ENCODE peak calls at places on chromosomes 5 and 9, in nine cellular contexts. One of them, this sample, is unnamed.

GRCh38 chr5:168364738-168365550 is 73.5 kb downstream of the WWC1 start:
- DNase-seq in ovary: no peak
- DNase-seq in adrenal gland: no peak
- DNase-seq in heart left ventricle: no peak
- DNase-seq in body of pancreas: no peak
- DNase-seq in gastrocnemius medialis: no peak
- DNase-seq in uterus: no peak
- DNase-seq in right lobe of liver: no peak
- DNase-seq in stomach: peak; percentile 56
- DNase-seq in this sample: no peak

GRCh38 chr9:89929721-89930480 is 325.1 kb downstream of the GADD45G start:
- DNase-seq in ovary: no peak
- DNase-seq in adrenal gland: peak; percentile 33
- DNase-seq in heart left ventricle: peak; percentile 55
- DNase-seq in body of pancreas: no peak
- DNase-seq in gastrocnemius medialis: no peak
- DNase-seq in uterus: peak; percentile 33
- DNase-seq in right lobe of liver: no peak
- DNase-seq in stomach: no peak
- DNase-seq in this sample: no peak

GRCh38 chr9:120441446-120442279 is 138.3 kb downstream of the CDK5RAP2 start:
- DNase-seq in ovary: no peak
- DNase-seq in adrenal gland: peak; percentile 34
- DNase-seq in heart left ventricle: no peak
- DNase-seq in body of pancreas: no peak
- DNase-seq in gastrocnemius medialis: no peak
- DNase-seq in uterus: no peak
- DNase-seq in right lobe of liver: no peak
- DNase-seq in stomach: no peak
- DNase-seq in this sample: no peak

GRCh38 chr5:149611327-149611726 is 30.0 kb downstream of the ARHGEF37 start:
- DNase-seq in ovary: peak; percentile 50
- DNase-seq in adrenal gland: no peak
- DNase-seq in heart left ventricle: peak; percentile 59
- DNase-seq in body of pancreas: no peak
- DNase-seq in gastrocnemius medialis: no peak
- DNase-seq in uterus: peak; percentile 49
- DNase-seq in right lobe of liver: no peak
- DNase-seq in stomach: no peak
- DNase-seq in this sample: no peak

GRCh38 chr5:77679791-77680190 is 41.3 kb upstream of the OTP start:
- DNase-seq in ovary: no peak
- DNase-seq in adrenal gland: no peak
- DNase-seq in heart left ventricle: no peak
- DNase-seq in body of pancreas: no peak
- DNase-seq in gastrocnemius medialis: no peak
- DNase-seq in uterus: no peak
- DNase-seq in right lobe of liver: no peak
- DNase-seq in stomach: no peak
- DNase-seq in this sample: no peak

GRCh38 chr5:168570490-168571328 is 8.5 kb downstream of the PANK3 start:
- DNase-seq in ovary: no peak
- DNase-seq in adrenal gland: no peak
- DNase-seq in heart left ventricle: no peak
- DNase-seq in body of pancreas: no peak
- DNase-seq in gastrocnemius medialis: no peak
- DNase-seq in uterus: no peak
- DNase-seq in right lobe of liver: no peak
- DNase-seq in stomach: no peak
- DNase-seq in this sample: no peak

GRCh38 chr9:38309324-38310195 is 82.9 kb upstream of the ALDH1B1 start:
- DNase-seq in ovary: no peak
- DNase-seq in adrenal gland: no peak
- DNase-seq in heart left ventricle: no peak
- DNase-seq in body of pancreas: no peak
- DNase-seq in gastrocnemius medialis: no peak
- DNase-seq in uterus: no peak
- DNase-seq in right lobe of liver: no peak
- DNase-seq in stomach: no peak
- DNase-seq in this sample: no peak

GRCh38 chr9:84500218-84500617 is 159.7 kb upstream of the SLC28A3 start:
- DNase-seq in ovary: no peak
- DNase-seq in adrenal gland: no peak
- DNase-seq in heart left ventricle: no peak
- DNase-seq in body of pancreas: no peak
- DNase-seq in gastrocnemius medialis: no peak
- DNase-seq in uterus: no peak
- DNase-seq in right lobe of liver: no peak
- DNase-seq in stomach: no peak
- DNase-seq in this sample: no peak

DNA sequence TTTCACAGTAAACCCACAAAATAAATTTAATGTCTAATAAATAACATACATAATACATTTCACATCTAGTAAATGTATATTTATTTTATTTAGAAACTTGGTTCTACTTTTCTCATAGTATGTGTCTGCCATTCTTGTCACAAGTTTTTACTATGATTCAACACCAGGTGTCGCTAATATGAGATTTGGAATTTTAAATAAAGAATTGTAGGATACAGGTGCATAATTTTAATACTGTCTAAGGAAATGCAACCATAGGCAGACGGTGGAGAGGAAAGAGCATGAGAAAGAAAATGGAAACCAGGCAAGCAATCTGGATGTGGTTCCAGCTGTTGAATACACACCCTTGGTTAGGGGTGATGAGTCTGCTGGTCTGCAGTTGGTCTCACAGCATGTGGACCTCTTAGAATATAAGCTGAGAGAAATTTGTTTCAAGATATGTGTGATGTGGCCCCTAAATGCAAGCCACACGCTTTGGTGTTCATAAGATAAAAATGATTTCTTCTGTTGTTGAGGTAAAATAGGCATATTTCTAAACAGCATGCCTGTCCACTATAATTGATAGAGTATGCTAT is 114.7 kb upstream of the TXNDC8 start:
- DNase-seq in ovary: no peak
- DNase-seq in adrenal gland: no peak
- DNase-seq in heart left ventricle: no peak
- DNase-seq in body of pancreas: no peak
- DNase-seq in gastrocnemius medialis: no peak
- DNase-seq in uterus: no peak
- DNase-seq in right lobe of liver: no peak
- DNase-seq in stomach: no peak
- DNase-seq in this sample: no peak
- H3K36me3 ChIP-seq in ovary: no peaks in the 10 kb centered on the region
- H3K36me3 ChIP-seq in adrenal gland: no peaks in the 10 kb centered on the region
- H3K36me3 ChIP-seq in heart left ventricle: no peaks in the 10 kb centered on the region
- H3K36me3 ChIP-seq in body of pancreas: no peaks in the 10 kb centered on the region
- H3K36me3 ChIP-seq in gastrocnemius medialis: no peaks in the 10 kb centered on the region
- H3K36me3 ChIP-seq in uterus: no peaks in the 10 kb centered on the region
- H3K36me3 ChIP-seq in right lobe of liver: no peaks in the 10 kb centered on the region
- H3K36me3 ChIP-seq in stomach: no peaks in the 10 kb centered on the region
- H3K36me3 ChIP-seq in this sample: no peaks in the 10 kb centered on the region

GRCh38 chr9:69089082-69089481 is 53.5 kb downstream of the FXN start:
- DNase-seq in ovary: no peak
- DNase-seq in adrenal gland: no peak
- DNase-seq in heart left ventricle: no peak
- DNase-seq in body of pancreas: no peak
- DNase-seq in gastrocnemius medialis: no peak
- DNase-seq in uterus: no peak
- DNase-seq in right lobe of liver: no peak
- DNase-seq in stomach: no peak
- DNase-seq in this sample: no peak

GRCh38 chr9:69089491-69089890 is 53.9 kb downstream of the FXN start:
- DNase-seq in ovary: no peak
- DNase-seq in adrenal gland: no peak
- DNase-seq in heart left ventricle: no peak
- DNase-seq in body of pancreas: no peak
- DNase-seq in gastrocnemius medialis: no peak
- DNase-seq in uterus: no peak
- DNase-seq in right lobe of liver: no peak
- DNase-seq in stomach: no peak
- DNase-seq in this sample: no peak

GRCh38 chr9:69090943-69091342 is 55.4 kb downstream of the FXN start:
- DNase-seq in ovary: no peak
- DNase-seq in adrenal gland: no peak
- DNase-seq in heart left ventricle: no peak
- DNase-seq in body of pancreas: no peak
- DNase-seq in gastrocnemius medialis: no peak
- DNase-seq in uterus: no peak
- DNase-seq in right lobe of liver: no peak
- DNase-seq in stomach: no peak
- DNase-seq in this sample: no peak

GRCh38 chr9:69093471-69094103 is 58.0 kb downstream of the FXN start:
- DNase-seq in ovary: no peak
- DNase-seq in adrenal gland: no peak
- DNase-seq in heart left ventricle: no peak
- DNase-seq in body of pancreas: peak; percentile 30
- DNase-seq in gastrocnemius medialis: no peak
- DNase-seq in uterus: no peak
- DNase-seq in right lobe of liver: no peak
- DNase-seq in stomach: no peak
- DNase-seq in this sample: no peak

DNA sequence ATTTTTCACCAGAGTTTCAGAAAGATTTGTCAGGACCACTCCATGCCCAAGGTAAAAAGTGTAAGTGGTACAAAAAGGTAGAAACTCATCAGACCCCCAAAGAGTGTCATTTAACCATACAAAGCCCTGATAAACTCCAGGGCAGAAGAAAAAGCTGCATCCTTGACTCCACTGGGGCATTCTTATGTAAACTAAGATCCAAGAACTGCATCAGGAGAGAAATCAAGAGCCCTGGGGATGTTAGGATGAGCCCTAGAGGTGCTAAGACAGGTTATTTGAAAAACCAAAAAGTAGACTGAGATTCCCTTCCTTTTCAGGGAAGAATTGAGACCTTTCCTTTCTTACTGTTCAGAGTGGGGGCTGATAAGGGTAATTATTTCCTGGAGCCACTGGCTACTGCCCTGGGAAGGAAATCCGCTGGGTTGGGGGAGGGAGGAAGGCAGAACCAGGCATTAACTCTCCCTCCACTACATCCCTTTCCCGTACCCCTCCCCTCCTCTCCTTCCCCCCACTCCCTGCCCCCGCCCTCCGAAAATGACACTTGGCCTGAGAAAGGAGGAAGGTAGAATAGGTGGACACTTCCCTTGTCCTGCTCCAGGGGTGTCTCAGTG is 54.7 kb downstream of the FXN start:
- DNase-seq in ovary: no peak
- DNase-seq in adrenal gland: no peak
- DNase-seq in heart left ventricle: no peak
- DNase-seq in body of pancreas: no peak
- DNase-seq in gastrocnemius medialis: no peak
- DNase-seq in uterus: no peak
- DNase-seq in right lobe of liver: no peak
- DNase-seq in stomach: no peak
- DNase-seq in this sample: no peak
- TF ChIP-seq POLR2A in ovary: no peak
- TF ChIP-seq POLR2A in adrenal gland: no peak
- TF ChIP-seq POLR2A in heart left ventricle: no peak
- TF ChIP-seq POLR2A in body of pancreas: no peak
- TF ChIP-seq POLR2A in gastrocnemius medialis: no peak
- TF ChIP-seq POLR2A in uterus: no peak
- TF ChIP-seq POLR2A in right lobe of liver: no peak
- TF ChIP-seq POLR2A in stomach: no peak
- TF ChIP-seq POLR2A in this sample: no peak

DNA sequence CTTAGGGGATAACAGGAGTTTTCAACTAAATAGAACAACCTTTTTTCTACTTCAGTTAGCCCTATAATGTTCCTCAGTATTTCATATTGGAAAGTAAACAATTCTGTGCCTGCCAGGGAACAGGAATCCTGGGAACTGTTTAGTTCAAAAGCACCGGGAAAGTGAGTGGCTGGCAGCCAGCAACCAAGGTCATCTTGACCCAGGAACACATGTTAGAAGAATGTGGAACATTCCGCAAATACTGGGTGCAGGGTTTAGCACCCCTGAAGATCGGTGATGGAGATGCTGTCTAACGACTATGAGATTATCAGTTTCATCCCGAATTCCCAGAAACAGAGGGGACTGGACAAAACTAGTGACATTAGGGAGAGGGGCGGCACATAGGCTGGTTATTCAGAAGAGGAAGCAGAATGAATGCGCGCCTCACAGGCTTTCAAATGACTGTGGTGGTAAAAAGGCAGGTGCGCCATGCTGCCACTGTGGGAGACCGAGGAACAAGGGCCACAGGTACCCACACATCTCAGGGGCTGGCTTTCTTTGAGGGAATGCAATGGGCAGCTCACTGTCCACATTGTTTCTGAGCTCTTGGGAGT is 51.2 kb downstream of the IPPK start:
- DNase-seq in ovary: peak; percentile 89
- DNase-seq in adrenal gland: peak; percentile 73
- DNase-seq in heart left ventricle: no peak
- DNase-seq in body of pancreas: peak; percentile 38
- DNase-seq in gastrocnemius medialis: no peak
- DNase-seq in uterus: peak; percentile 60
- DNase-seq in right lobe of liver: peak; percentile 83
- DNase-seq in stomach: peak; percentile 72
- DNase-seq in this sample: no peak
- H3K36me3 ChIP-seq in ovary: no peaks in the 10 kb centered on the region
- H3K36me3 ChIP-seq in adrenal gland: no peaks in the 10 kb centered on the region
- H3K36me3 ChIP-seq in heart left ventricle: peaks cover 4% of the 10 kb centered on the region
- H3K36me3 ChIP-seq in body of pancreas: no peaks in the 10 kb centered on the region
- H3K36me3 ChIP-seq in gastrocnemius medialis: no peaks in the 10 kb centered on the region
- H3K36me3 ChIP-seq in uterus: no peaks in the 10 kb centered on the region
- H3K36me3 ChIP-seq in right lobe of liver: no peaks in the 10 kb centered on the region
- H3K36me3 ChIP-seq in stomach: peaks cover 4% of the 10 kb centered on the region
- H3K36me3 ChIP-seq in this sample: no peaks in the 10 kb centered on the region

GRCh38 chr5:140175367-140176027 is 509 bp downstream of the CYSTM1 start:
- DNase-seq in ovary: peak; percentile 83
- DNase-seq in adrenal gland: peak; percentile 80
- DNase-seq in heart left ventricle: peak; percentile 86
- DNase-seq in body of pancreas: peak; percentile 80
- DNase-seq in gastrocnemius medialis: peak; percentile 79
- DNase-seq in uterus: peak; percentile 69
- DNase-seq in right lobe of liver: peak; percentile 86
- DNase-seq in stomach: peak; percentile 74
- DNase-seq in this sample: peak; percentile 59

GRCh38 chr5:140172473-140172872 is 2.5 kb upstream of the CYSTM1 start:
- DNase-seq in ovary: no peak
- DNase-seq in adrenal gland: no peak
- DNase-seq in heart left ventricle: no peak
- DNase-seq in body of pancreas: no peak
- DNase-seq in gastrocnemius medialis: no peak
- DNase-seq in uterus: no peak
- DNase-seq in right lobe of liver: no peak
- DNase-seq in stomach: no peak
- DNase-seq in this sample: no peak

GRCh38 chr5:140174014-140174413 is 974 bp upstream of the CYSTM1 start:
- DNase-seq in ovary: no peak
- DNase-seq in adrenal gland: no peak
- DNase-seq in heart left ventricle: no peak
- DNase-seq in body of pancreas: no peak
- DNase-seq in gastrocnemius medialis: no peak
- DNase-seq in uterus: no peak
- DNase-seq in right lobe of liver: no peak
- DNase-seq in stomach: no peak
- DNase-seq in this sample: no peak

GRCh38 chr5:140176028-140176382 is 1.0 kb downstream of the CYSTM1 start:
- DNase-seq in ovary: no peak
- DNase-seq in adrenal gland: no peak
- DNase-seq in heart left ventricle: no peak
- DNase-seq in body of pancreas: no peak
- DNase-seq in gastrocnemius medialis: no peak
- DNase-seq in uterus: no peak
- DNase-seq in right lobe of liver: no peak
- DNase-seq in stomach: no peak
- DNase-seq in this sample: no peak

DNA sequence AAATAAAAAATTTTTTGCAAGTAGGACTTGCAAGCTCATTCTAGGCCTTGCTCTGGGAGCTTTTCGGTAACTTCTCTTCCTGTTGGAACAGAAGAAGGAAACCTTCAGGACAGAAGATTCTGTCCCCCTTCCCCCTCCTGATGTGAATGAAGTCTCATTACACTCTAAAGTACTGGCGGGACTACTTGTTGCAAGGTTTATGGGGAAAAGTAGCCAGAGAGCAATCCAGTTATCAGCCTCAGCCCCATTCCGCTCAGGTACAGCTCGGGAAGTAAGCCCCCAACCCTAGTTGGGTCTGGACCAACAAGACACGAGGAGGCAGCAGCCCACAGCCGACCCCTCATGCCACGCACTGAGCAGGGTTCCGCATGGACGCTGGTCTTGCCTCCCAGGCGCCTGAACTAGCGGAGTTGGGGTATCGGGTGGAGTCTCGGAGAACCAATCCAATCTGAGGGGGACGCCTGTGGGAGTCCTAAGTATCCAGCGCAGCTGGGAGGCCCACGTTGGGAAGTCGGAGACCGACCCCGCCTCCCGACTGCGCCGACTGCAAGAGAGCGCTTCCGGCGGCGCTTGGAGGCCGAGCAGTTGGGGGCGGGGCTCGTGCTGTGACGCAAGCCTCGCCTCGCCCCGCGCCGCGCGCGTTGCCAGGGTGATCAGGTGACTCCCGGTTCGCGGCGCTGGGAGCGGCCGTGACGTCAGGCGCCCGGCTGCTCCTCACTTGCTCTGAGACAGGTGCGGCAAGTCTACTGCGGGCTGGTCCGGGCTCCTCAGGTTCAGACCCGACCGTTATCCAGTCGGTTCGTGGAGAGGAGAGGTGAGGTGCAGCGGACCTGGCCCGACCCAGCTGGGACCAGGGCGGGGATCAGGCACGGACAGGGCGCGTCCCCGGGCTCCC is at the start of gene CYSTM1:
- DNase-seq in ovary: peak; percentile 99
- DNase-seq in adrenal gland: peak; percentile 98
- DNase-seq in heart left ventricle: peak; percentile 96
- DNase-seq in body of pancreas: peak; percentile 98
- DNase-seq in gastrocnemius medialis: peak; percentile 97
- DNase-seq in uterus: peak; percentile 95
- DNase-seq in right lobe of liver: peak; percentile 98
- DNase-seq in stomach: peak; percentile 99
- DNase-seq in this sample: peak; percentile 94
- TF ChIP-seq POLR2A in ovary: peak; percentile 96
- TF ChIP-seq POLR2A in adrenal gland: peak; percentile 93
- TF ChIP-seq POLR2A in heart left ventricle: peak; percentile 91
- TF ChIP-seq POLR2A in body of pancreas: peak; percentile 95
- TF ChIP-seq POLR2A in gastrocnemius medialis: peak; percentile 98
- TF ChIP-seq POLR2A in uterus: peak; percentile 93
- TF ChIP-seq POLR2A in right lobe of liver: peak; percentile 88
- TF ChIP-seq POLR2A in stomach: peak; percentile 91
- TF ChIP-seq POLR2A in this sample: peak; percentile 96

This sample was measured in tibial nerve.